ENCODE peak calls at places on chromosomes 6 and 20, in five cellular contexts. H is cardiac fibroblast; K is fibroblast of lung; E is CD4-positive, alpha-beta T cell; W is GM20000. O is an unnamed sample.

GRCh38 chr6:1952726-1953360 is 292.6 kb downstream of the GMDS start:
- DNase-seq in H (peak), K (peak), E (no peak), W (no peak), O (no peak)

GRCh38 chr20:400451-401275 is 7.4 kb upstream of the RBCK1 start:
- DNase-seq in H (no peak), K (no peak), E (no peak), W (no peak), O (no peak)

GRCh38 chr6:5746392-5747140 is 260.2 kb downstream of the NRN1 start:
- DNase-seq in H (no peak), K (no peak), E (no peak), W (no peak), O (no peak)

GRCh38 chr6:103723438-103723837 is 1136.3 kb downstream of the HACE1 start:
- DNase-seq in H (no peak), K (no peak), E (no peak), W (no peak), O (no peak)

GRCh38 chr6:139925894-139926641 is 551.6 kb upstream of the CITED2 start:
- DNase-seq in H (peak), K (peak), E (no peak), W (no peak), O (no peak)

GRCh38 chr6:81241126-81241525 is 511.4 kb downstream of the TENT5A start:
- DNase-seq in H (no peak), K (peak), E (no peak), W (no peak), O (no peak)

GRCh38 chr20:24636626-24637025 is 167.2 kb downstream of the SYNDIG1 start:
- DNase-seq in H (no peak), K (no peak), E (no peak), W (no peak), O (no peak)

GRCh38 chr6:157695301-157696030 is 127.6 kb upstream of the SNX9 start:
- DNase-seq in H (no peak), K (no peak), E (no peak), W (no peak), O (no peak)

GRCh38 chr6:37516076-37516919 is 16.6 kb upstream of the CCDC167 start:
- DNase-seq in H (no peak), K (no peak), E (peak), W (peak), O (peak)

GRCh38 chr6:149082320-149082719 is 235.2 kb upstream of the TAB2 start:
- DNase-seq in H (peak), K (peak), E (peak), W (peak), O (no peak)

GRCh38 chr6:85416049-85416448 is 33.8 kb upstream of the NT5E start:
- DNase-seq in H (no peak), K (no peak), E (no peak), W (no peak), O (no peak)

GRCh38 chr6:5471637-5472430 is 210.5 kb downstream of the FARS2 start:
- DNase-seq in H (no peak), K (peak), E (no peak), W (no peak), O (no peak)

GRCh38 chr6:1035419-1035818 is 276.5 kb upstream of the FOXQ1 start:
- DNase-seq in H (no peak), K (no peak), E (no peak), W (no peak), O (no peak)

GRCh38 chr6:112117554-112117953 is 30.2 kb downstream of the FAM229B start:
- DNase-seq in H (peak), K (peak), E (no peak), W (no peak), O (no peak)

GRCh38 chr20:6626805-6627204 is 140.7 kb upstream of the BMP2 start:
- DNase-seq in H (no peak), K (no peak), E (no peak), W (no peak), O (no peak)

GRCh38 chr6:25485820-25486559 is 166.0 kb upstream of the SCGN start:
- DNase-seq in H (no peak), K (no peak), E (no peak), W (no peak), O (no peak)

GRCh38 chr6:111605100-111605748 is 454 bp downstream of the TRAF3IP2 start:
- DNase-seq in H (peak), K (peak), E (peak), W (peak), O (peak)

GRCh38 chr6:168284187-168284586 is 35.4 kb downstream of the DACT2 start:
- DNase-seq in H (no peak), K (no peak), E (no peak), W (no peak), O (no peak)

DNA sequence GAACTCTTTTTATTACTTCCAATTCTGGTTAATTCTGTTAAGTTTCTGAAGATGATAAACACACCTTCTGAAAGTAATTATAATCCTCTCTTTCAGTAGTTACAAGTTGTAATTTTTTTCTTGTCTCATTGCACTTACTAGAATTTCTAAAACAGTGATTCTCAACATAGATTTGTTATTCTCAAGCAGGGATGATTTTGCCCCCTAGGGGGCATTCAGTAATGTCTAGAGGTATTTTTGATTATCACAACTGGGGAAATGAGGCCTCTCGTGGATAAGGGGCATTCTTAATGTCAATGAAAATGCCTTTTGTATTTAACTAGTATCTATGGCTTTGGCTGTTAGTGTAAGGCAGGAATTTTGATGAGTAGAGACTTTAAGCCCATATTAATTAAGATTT is 39.4 kb upstream of the MAFB start:
- DNase-seq in H (peak), K (no peak), E (no peak), W (no peak), O (no peak)
- TF ChIP-seq CTCF in H (no peak), K (peak), E (no peak), W (no peak), O (peak)

DNA sequence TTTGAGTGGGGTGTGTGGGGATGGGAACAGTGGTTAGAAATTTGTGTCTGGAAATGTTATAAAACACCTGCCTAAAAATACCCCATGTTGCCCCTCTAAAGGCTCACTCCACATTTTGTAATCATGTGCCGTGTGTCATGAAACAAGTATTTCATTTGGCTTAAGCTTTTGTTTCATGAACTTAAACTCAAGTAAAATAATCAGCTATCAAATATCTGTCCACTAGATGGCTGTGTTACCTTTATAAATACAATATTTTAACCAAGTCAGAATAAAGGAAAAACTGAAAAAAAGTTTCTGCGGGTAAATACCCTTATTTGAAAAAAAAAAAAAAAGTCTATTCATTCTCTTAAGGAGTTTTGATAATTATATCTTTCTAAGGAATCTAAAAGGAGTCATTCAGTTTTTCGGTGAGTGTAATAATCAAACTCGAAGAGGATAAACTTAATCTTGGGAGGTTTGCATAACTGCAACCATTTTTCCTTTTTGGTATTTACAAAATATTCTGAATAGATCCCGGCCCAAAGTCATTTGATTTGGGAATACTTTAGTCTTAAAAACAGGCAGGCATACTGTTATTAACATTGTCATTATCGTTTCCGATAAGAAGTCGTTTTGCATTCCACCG is 29.9 kb upstream of the MTRF1L start:
- DNase-seq in H (peak), K (peak), E (no peak), W (peak), O (no peak)
- TF ChIP-seq CTCF in H (peak), K (peak), E (no peak), W (no peak), O (peak)

DNA sequence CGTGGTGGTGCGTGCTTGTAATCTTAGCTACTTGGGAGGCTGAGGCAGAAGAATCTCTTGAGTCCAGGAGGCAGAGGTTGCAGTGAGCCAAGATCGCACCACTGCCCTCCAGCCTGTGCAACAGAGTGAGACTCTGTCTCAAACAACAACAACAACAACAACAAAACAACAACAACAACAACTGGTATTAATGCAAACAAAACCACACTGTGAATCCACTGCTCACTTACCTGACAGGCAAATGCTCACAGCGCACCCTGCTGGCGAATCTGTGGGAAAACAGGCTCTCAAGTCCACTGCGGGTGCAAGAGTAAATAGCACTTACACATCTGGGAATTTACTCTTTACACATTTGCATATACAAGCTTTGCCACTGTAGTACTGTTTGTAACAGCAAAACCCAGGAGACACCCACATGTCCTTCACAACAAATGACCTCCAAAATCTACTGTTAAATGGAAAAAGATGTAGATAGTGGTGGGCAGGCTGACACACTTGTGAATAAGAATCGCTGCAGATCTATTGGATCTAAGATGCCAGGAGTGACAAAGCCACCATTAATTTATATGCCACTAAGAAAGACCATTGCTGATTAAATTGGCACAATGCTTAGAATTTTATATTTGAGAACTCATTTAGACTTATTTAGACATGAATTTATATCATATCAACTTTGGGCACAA is 29.3 kb downstream of the NSFL1C start:
- DNase-seq in H (peak), K (peak), E (peak), W (peak), O (peak)
- TF ChIP-seq CTCF in H (peak), K (peak), E (peak), W (peak), O (peak)

GRCh38 chr6:39157511-39157910 is 42.5 kb upstream of the SAYSD1 start:
- DNase-seq in H (no peak), K (no peak), E (no peak), W (no peak), O (no peak)
- TF ChIP-seq CTCF in H (no peak), K (no peak), E (no peak), W (no peak), O (no peak)

GRCh38 chr6:166515072-166515810 is 71.2 kb downstream of the RAMACL start:
- DNase-seq in H (peak), K (peak), E (no peak), W (peak), O (no peak)

GRCh38 chr6:166516256-166516655 is 70.2 kb downstream of the RAMACL start:
- DNase-seq in H (peak), K (no peak), E (no peak), W (no peak), O (no peak)

GRCh38 chr6:166511316-166511715 is 75.2 kb downstream of the RAMACL start:
- DNase-seq in H (no peak), K (no peak), E (no peak), W (no peak), O (no peak)

GRCh38 chr6:166512567-166512966 is 73.9 kb downstream of the RAMACL start:
- DNase-seq in H (no peak), K (no peak), E (peak), W (peak), O (no peak)

DNA sequence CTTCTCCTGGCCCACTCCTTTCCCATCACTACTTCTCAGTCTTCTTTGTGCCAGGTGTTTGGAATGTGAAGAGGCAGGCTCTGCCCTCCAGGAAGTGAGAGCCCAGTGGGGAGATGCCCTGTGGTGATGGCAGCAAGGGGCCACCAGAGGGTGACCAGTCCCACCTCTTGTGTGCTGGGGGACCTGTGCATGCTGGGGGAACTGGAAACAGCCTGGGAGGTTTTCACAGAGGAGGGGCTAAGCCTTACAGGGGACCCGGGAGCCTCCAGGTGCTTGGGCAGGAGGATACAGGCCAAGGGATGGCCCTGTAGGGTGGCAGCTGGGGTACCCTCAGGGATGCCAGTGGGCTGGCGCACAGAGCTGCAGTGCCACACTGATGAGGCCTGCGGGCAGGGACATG is 72.3 kb downstream of the RAMACL start:
- DNase-seq in H (no peak), K (no peak), E (no peak), W (no peak), O (no peak)
- TF ChIP-seq CTCF in H (no peak), K (peak), E (no peak), W (no peak), O (no peak)

GRCh38 chr6:125304970-125305369 is 3.2 kb upstream of the HDDC2 start:
- DNase-seq in H (no peak), K (no peak), E (no peak), W (no peak), O (no peak)

GRCh38 chr6:125300992-125301434 is 754 bp downstream of the HDDC2 start:
- DNase-seq in H (peak), K (peak), E (no peak), W (no peak), O (no peak)

GRCh38 chr6:125301435-125302391 is at the start of gene HDDC2:
- DNase-seq in H (peak), K (peak), E (peak), W (peak), O (peak)

GRCh38 chr6:125303512-125303854 is 1.7 kb upstream of the HDDC2 start:
- DNase-seq in H (no peak), K (no peak), E (no peak), W (no peak), O (no peak)

GRCh38 chr6:125302840-125303511 is 1.2 kb upstream of the HDDC2 start:
- DNase-seq in H (no peak), K (no peak), E (no peak), W (no peak), O (no peak)
- TF ChIP-seq CTCF in H (no peak), K (no peak), E (no peak), W (no peak), O (no peak)

GRCh38 chr6:110179406-110180227 is at the start of gene WASF1:
- DNase-seq in H (peak), K (peak), E (peak), W (peak), O (peak)

GRCh38 chr6:110180228-110181008 is at the start of gene CDC40:
- DNase-seq in H (no peak), K (no peak), E (peak), W (peak), O (peak)

GRCh38 chr6:110183292-110183691 is 3.1 kb downstream of the CDC40 start:
- DNase-seq in H (no peak), K (no peak), E (no peak), W (no peak), O (no peak)

GRCh38 chr6:110181131-110182027 is 1.2 kb downstream of the CDC40 start:
- DNase-seq in H (peak), K (no peak), E (no peak), W (peak), O (peak)

GRCh38 chr6:110178626-110179405 is 654 bp downstream of the WASF1 start:
- DNase-seq in H (peak), K (peak), E (peak), W (peak), O (no peak)
- TF ChIP-seq CTCF in H (peak), K (peak), E (peak), W (peak), O (peak)

GRCh38 chr6:43307451-43308100 is 1.1 kb downstream of the CRIP3 start:
- DNase-seq in H (no peak), K (no peak), E (no peak), W (no peak), O (no peak)
- TF ChIP-seq CTCF in H (no peak), K (no peak), E (no peak), W (no peak), O (no peak)

DNA sequence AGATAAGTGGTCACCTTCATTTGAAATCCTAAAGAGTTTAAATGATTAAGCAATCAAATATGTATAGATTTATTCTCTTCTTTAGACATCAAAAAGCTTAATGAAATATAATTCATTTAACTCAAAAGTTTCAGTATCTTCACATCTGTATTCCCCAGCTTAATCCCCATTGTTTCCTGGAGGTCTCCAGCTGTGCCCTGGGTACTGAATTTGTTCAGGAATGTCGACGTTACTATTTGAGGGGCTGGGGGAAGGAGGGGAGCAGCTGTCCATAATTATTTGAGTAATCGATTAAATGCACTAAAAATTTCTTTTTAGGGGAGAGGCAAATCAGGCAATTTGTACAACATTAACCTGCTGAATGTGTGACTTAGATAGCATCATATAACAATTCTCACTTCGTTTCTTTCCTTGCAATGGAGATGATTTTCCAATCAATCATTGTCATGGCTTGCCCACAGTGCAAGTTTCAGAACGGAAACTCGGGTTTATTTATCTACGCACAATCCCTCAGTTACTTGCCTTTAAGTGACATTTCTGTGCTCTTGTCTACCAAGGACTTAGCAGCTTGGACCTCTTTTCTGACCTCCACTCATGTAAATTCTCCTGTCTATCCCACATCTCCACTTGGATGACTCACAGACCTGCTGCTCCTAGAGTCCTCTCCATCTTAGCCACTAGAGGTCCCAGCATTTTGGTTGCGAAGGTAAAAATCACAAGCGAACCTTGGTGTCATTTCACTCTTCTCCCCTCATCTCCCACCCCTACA is 3.9 kb downstream of the DOK5 start:
- DNase-seq in H (no peak), K (peak), E (no peak), W (no peak), O (no peak)
- TF ChIP-seq CTCF in H (peak), K (peak), E (no peak), W (no peak), O (no peak)